ENCODE peak calls at places on chromosomes 2 and 18, in five cellular contexts. U is H54, Q is A549, M is heart left ventricle, A is HepG2. Z is an unnamed sample.
A peak's percentile ranks its signal among the peaks of the same experiment; 100 is the strongest.

GRCh38 chr2:130756041-130756720 is 841 bp downstream of the AMER3 start:
- DNase-seq in M (no peak), A (no peak), Q (no peak), U (no peak), Z (no peak)

GRCh38 chr2:105438104-105438929 is 39.5 kb upstream of the FHL2 start:
- DNase-seq in M (peak; percentile 74), U (peak; percentile 23), A (no peak), Q (no peak), Z (no peak)

GRCh38 chr2:215828528-215829184 is 184.7 kb downstream of the MREG start:
- DNase-seq in M (no peak), U (peak; percentile 38), A (peak; percentile 81), Q (peak; percentile 83), Z (peak; percentile 80)

GRCh38 chr2:228919808-228920207 is 351.3 kb downstream of the PID1 start:
- DNase-seq in A (no peak), M (no peak), U (no peak), Q (no peak), Z (no peak)

GRCh38 chr2:10762651-10763460 is 41.4 kb downstream of the ATP6V1C2 start:
- DNase-seq in M (no peak), Q (no peak), U (peak; percentile 54), A (no peak), Z (peak; percentile 44)

GRCh38 chr18:33467531-33467930 is 27.0 kb upstream of the CCDC178 start:
- DNase-seq in Q (no peak), A (no peak), M (no peak), U (no peak), Z (no peak)

GRCh38 chr2:8229546-8229986 is 452.3 kb upstream of the ID2 start:
- DNase-seq in M (no peak), U (peak; percentile 15), A (peak; percentile 28), Q (peak; percentile 14), Z (no peak)

GRCh38 chr2:227033471-227034148 is 130.4 kb downstream of the COL4A4 start:
- DNase-seq in A (peak; percentile 43), U (peak; percentile 23), Q (peak; percentile 55), M (no peak), Z (peak; percentile 70)

GRCh38 chr2:10526281-10526680 is 78.2 kb upstream of the ODC1 start:
- DNase-seq in Q (no peak), U (no peak), M (no peak), A (no peak), Z (peak; percentile 30)

GRCh38 chr2:189360861-189361260 is 80.4 kb upstream of the WDR75 start:
- DNase-seq in M (no peak), Q (no peak), A (peak; percentile 10), U (no peak), Z (no peak)

GRCh38 chr18:69217271-69217670 is 183.4 kb upstream of the DOK6 start:
- DNase-seq in A (no peak), M (no peak), U (no peak), Q (no peak), Z (no peak)

GRCh38 chr18:21741511-21742322 is 1.1 kb downstream of the MIB1 start:
- DNase-seq in A (no peak), Q (peak; percentile 4), U (no peak), M (peak; percentile 74), Z (peak; percentile 68)

GRCh38 chr2:239275037-239275685 is 125.7 kb downstream of the HDAC4 start:
- DNase-seq in Q (peak; percentile 97), M (peak; percentile 90), A (no peak), U (peak; percentile 83), Z (no peak)

GRCh38 chr2:156229724-156230362 is 102.7 kb downstream of the NR4A2 start:
- DNase-seq in U (no peak), A (no peak), M (no peak), Q (no peak), Z (no peak)

GRCh38 chr18:34159691-34160185 is 65.0 kb downstream of the NOL4 start:
- DNase-seq in A (no peak), Q (no peak), U (no peak), M (no peak), Z (peak; percentile 25)

GRCh38 chr2:118000041-118000440 is 13.8 kb downstream of the CCDC93 start:
- DNase-seq in M (no peak), A (no peak), Q (no peak), U (no peak), Z (no peak)

GRCh38 chr2:169086893-169087467 is 17.6 kb downstream of the DHRS9 start:
- DNase-seq in M (no peak), Q (no peak), A (no peak), U (no peak), Z (no peak)

GRCh38 chr2:54728669-54729120 is 5.2 kb downstream of the EML6 start:
- DNase-seq in M (no peak), A (peak; percentile 80), U (peak; percentile 71), Q (peak; percentile 79), Z (no peak)

GRCh38 chr2:225930687-225931086 is 531.2 kb downstream of the NYAP2 start:
- DNase-seq in A (no peak), M (no peak), Q (no peak), U (no peak), Z (no peak)

GRCh38 chr2:127220102-127220806 is at the start of gene CYP27C1:
- DNase-seq in A (no peak), Q (no peak), M (no peak), U (no peak), Z (no peak)

GRCh38 chr2:45651415-45652089 is at the start of gene PRKCE:
- DNase-seq in U (peak; percentile 79), A (no peak), M (peak; percentile 84), Q (peak; percentile 42), Z (peak; percentile 74)

GRCh38 chr2:67565761-67566160 is 168.6 kb downstream of the ETAA1 start:
- DNase-seq in U (no peak), Q (peak; percentile 54), M (no peak), A (no peak), Z (no peak)

GRCh38 chr18:49362431-49362830 is 98.0 kb downstream of the DYM start:
- DNase-seq in Q (no peak), M (no peak), U (no peak), A (no peak), Z (no peak)

GRCh38 chr18:58049000-58049688 is 5.1 kb downstream of the NEDD4L start:
- DNase-seq in U (no peak), M (no peak), Q (no peak), A (no peak), Z (no peak)

GRCh38 chr2:29010946-29011649 is 30.0 kb downstream of the TOGARAM2 start:
- DNase-seq in A (no peak), M (no peak), U (no peak), Q (no peak), Z (no peak)

GRCh38 chr18:6414118-6414722 is 491 bp downstream of the L3MBTL4 start:
- DNase-seq in U (no peak), Q (no peak), A (peak; percentile 22), M (peak; percentile 79), Z (peak; percentile 87)
- TF ChIP-seq POLR2A in U (no peak), Q (no peak), A (no peak), M (no peak), Z (peak; percentile 52)

DNA sequence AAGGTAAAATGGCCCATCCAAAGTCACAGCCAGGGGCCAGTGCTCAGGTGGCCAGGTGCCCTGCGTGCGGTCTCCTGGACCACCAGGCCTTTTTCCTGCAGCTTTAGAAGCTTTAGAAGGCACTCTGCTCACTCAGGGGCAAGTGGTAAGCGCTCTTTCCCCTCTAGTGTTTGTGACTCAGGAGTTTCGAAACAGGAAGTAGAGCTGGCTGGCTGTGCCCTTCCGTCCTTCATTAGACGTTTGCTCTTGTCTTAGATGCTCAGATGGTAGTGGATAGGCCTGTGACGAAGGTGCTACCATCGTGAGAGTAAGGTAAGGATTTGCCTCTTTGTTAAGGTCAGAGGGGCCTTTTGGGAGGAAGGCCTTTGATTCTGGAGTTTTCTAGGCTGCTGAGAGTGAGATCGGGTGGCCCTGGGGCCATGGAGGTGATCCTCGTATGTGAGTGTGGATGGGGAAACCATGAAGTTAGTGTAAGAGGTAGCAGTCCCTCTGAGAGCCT is at the start of gene CASP8:
- DNase-seq in U (no peak), A (peak; percentile 55), Q (peak; percentile 37), M (peak; percentile 60), Z (peak; percentile 29)
- TF ChIP-seq POLR2A in U (no peak), A (peak; percentile 25), Q (no peak), M (no peak), Z (peak; percentile 44)

DNA sequence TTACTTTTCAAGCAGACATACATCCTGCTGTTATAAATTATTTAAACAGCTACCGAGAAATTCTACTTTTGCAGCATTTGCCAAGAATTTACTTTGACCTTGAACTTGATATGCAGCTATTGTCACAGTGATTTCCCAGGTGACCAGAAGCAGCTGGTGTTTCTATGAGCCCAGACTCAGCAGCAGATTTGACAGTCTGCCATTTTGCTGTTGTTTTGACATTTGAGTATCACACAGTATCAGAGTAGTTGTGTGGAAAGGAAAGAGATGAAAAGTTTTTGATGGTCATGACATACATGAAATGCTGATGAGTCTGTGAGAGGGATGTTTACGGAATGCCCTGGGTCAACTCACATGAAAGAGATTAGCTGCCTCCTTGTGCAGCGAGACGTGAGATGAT is 6.6 kb upstream of the CCDC195 start:
- DNase-seq in Q (no peak), M (no peak), U (no peak), A (no peak), Z (no peak)
- TF ChIP-seq POLR2A in Q (no peak), M (no peak), U (no peak), A (no peak), Z (no peak)

DNA sequence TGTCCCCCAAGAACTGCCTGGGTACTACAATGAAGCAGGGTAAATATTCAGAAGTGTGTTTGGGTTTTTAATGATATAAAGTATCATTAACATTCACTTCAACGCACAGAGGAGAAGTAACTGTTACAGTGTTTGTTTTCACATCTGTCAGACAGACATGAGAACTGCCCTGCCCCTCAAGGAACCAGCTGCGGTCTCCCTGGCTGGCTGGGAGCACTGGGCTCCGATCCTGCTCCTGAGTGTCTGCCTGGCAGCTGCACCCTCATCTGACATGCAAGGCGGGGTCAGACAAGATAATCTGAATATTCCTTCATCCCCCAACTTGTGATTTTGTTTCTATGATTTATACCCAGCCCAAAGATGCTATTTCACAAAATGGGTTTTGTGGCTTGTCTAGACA is 75.5 kb downstream of the MBP start:
- DNase-seq in U (no peak), A (no peak), M (peak; percentile 74), Q (no peak), Z (no peak)
- TF ChIP-seq POLR2A in U (no peak), A (no peak), M (no peak), Q (no peak), Z (no peak)

DNA sequence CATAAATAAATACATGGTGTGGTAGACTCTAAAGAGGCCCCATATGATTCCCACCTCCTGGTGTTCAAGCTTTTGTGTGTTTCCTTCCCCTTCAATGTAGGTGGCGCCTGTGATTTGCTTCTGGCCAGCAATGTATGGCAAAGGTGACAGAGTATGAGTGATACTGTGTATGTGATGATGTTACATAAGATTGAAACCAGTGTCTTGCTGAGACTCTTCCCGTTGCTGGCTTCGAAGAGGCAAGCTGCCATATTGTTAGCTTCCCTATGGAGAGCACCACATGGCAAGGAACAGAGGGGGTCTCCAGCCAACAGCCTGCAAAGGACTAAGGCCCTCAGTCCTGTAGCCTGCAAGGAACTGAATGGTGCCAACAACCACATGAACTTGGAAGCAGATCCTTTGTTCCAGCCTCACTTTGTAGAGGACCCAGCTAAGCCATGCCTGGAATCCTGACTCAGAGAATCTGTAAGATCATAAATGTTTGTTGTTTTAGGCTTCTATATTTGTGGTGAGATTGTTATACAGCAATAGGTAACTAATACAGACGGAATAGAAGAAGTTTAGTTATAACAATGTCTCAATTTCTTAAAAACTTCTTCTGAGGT is 1.7 kb upstream of the SMAD4 start:
- DNase-seq in U (no peak), A (peak; percentile 65), M (no peak), Q (peak; percentile 24), Z (no peak)
- TF ChIP-seq POLR2A in U (no peak), A (no peak), M (no peak), Q (no peak), Z (no peak)

Z was measured in right lobe of liver.